ENCODE peak calls at places on chromosomes 6 and 20, in eight cellular contexts. One of them, this sample, is unnamed. For H3K27me3 and H3K36me3, the result is how much of the 10 kb centered on the place peaks cover.

GRCh38 chr6:27816906-27817305 is 95.3 kb downstream of the OR2B2 start:
- DNase-seq in neuronal stem cell: no peak
- DNase-seq in tibial artery: no peak
- DNase-seq in CD8-positive, alpha-beta T cell: no peak
- DNase-seq in brain microvascular endothelial cell: no peak
- DNase-seq in hepatocyte: no peak
- DNase-seq in neural progenitor cell: no peak
- DNase-seq in fibroblast of lung: no peak
- DNase-seq in this sample: no peak

GRCh38 chr6:154916857-154917256 is 78.3 kb upstream of the TIAM2 start:
- DNase-seq in CD8-positive, alpha-beta T cell: no peak
- DNase-seq in brain microvascular endothelial cell: no peak
- DNase-seq in tibial artery: no peak
- DNase-seq in neural progenitor cell: no peak
- DNase-seq in neuronal stem cell: no peak
- DNase-seq in fibroblast of lung: no peak
- DNase-seq in hepatocyte: no peak
- DNase-seq in this sample: no peak

GRCh38 chr6:105553174-105553573 is 150.3 kb upstream of the PREP start:
- DNase-seq in CD8-positive, alpha-beta T cell: no peak
- DNase-seq in neural progenitor cell: no peak
- DNase-seq in fibroblast of lung: no peak
- DNase-seq in tibial artery: no peak
- DNase-seq in brain microvascular endothelial cell: no peak
- DNase-seq in neuronal stem cell: no peak
- DNase-seq in hepatocyte: peak
- DNase-seq in this sample: no peak

GRCh38 chr6:28543671-28544131 is 18.0 kb downstream of the GPX5 start:
- DNase-seq in hepatocyte: peak
- DNase-seq in neural progenitor cell: peak
- DNase-seq in neuronal stem cell: peak
- DNase-seq in fibroblast of lung: peak
- DNase-seq in CD8-positive, alpha-beta T cell: no peak
- DNase-seq in brain microvascular endothelial cell: no peak
- DNase-seq in tibial artery: no peak
- DNase-seq in this sample: peak

GRCh38 chr6:143498428-143498827 is 13.1 kb downstream of the FUCA2 start:
- DNase-seq in neural progenitor cell: no peak
- DNase-seq in CD8-positive, alpha-beta T cell: no peak
- DNase-seq in brain microvascular endothelial cell: no peak
- DNase-seq in hepatocyte: no peak
- DNase-seq in fibroblast of lung: no peak
- DNase-seq in neuronal stem cell: no peak
- DNase-seq in tibial artery: no peak
- DNase-seq in this sample: no peak

GRCh38 chr6:133591330-133591729 is 297.6 kb upstream of the TCF21 start:
- DNase-seq in brain microvascular endothelial cell: no peak
- DNase-seq in fibroblast of lung: peak
- DNase-seq in hepatocyte: no peak
- DNase-seq in neuronal stem cell: no peak
- DNase-seq in tibial artery: no peak
- DNase-seq in CD8-positive, alpha-beta T cell: no peak
- DNase-seq in neural progenitor cell: no peak
- DNase-seq in this sample: no peak

GRCh38 chr6:168196881-168197635 is 118.0 kb upstream of the FRMD1 start:
- DNase-seq in neuronal stem cell: no peak
- DNase-seq in CD8-positive, alpha-beta T cell: no peak
- DNase-seq in neural progenitor cell: no peak
- DNase-seq in fibroblast of lung: no peak
- DNase-seq in hepatocyte: no peak
- DNase-seq in tibial artery: peak
- DNase-seq in brain microvascular endothelial cell: no peak
- DNase-seq in this sample: no peak

GRCh38 chr20:14234666-14235295 is 102.6 kb downstream of the FLRT3 start:
- DNase-seq in CD8-positive, alpha-beta T cell: no peak
- DNase-seq in brain microvascular endothelial cell: peak
- DNase-seq in hepatocyte: no peak
- DNase-seq in tibial artery: no peak
- DNase-seq in fibroblast of lung: peak
- DNase-seq in neural progenitor cell: no peak
- DNase-seq in neuronal stem cell: no peak
- DNase-seq in this sample: no peak

GRCh38 chr6:6323352-6323751 is 2.9 kb upstream of the F13A1 start:
- DNase-seq in hepatocyte: no peak
- DNase-seq in fibroblast of lung: no peak
- DNase-seq in CD8-positive, alpha-beta T cell: no peak
- DNase-seq in neural progenitor cell: no peak
- DNase-seq in brain microvascular endothelial cell: no peak
- DNase-seq in neuronal stem cell: no peak
- DNase-seq in tibial artery: no peak
- DNase-seq in this sample: no peak

GRCh38 chr6:47593979-47594378 is 104.4 kb upstream of the ADGRF4 start:
- DNase-seq in CD8-positive, alpha-beta T cell: no peak
- DNase-seq in hepatocyte: no peak
- DNase-seq in neural progenitor cell: no peak
- DNase-seq in fibroblast of lung: no peak
- DNase-seq in brain microvascular endothelial cell: no peak
- DNase-seq in tibial artery: no peak
- DNase-seq in neuronal stem cell: no peak
- DNase-seq in this sample: no peak

GRCh38 chr6:152055517-152055916 is 248.0 kb downstream of the ESR1 start:
- DNase-seq in brain microvascular endothelial cell: no peak
- DNase-seq in CD8-positive, alpha-beta T cell: no peak
- DNase-seq in tibial artery: no peak
- DNase-seq in neural progenitor cell: no peak
- DNase-seq in fibroblast of lung: no peak
- DNase-seq in neuronal stem cell: no peak
- DNase-seq in hepatocyte: no peak
- DNase-seq in this sample: no peak

GRCh38 chr6:40371095-40371494 is 216.1 kb downstream of the LRFN2 start:
- DNase-seq in hepatocyte: no peak
- DNase-seq in brain microvascular endothelial cell: no peak
- DNase-seq in tibial artery: no peak
- DNase-seq in neural progenitor cell: no peak
- DNase-seq in neuronal stem cell: no peak
- DNase-seq in fibroblast of lung: no peak
- DNase-seq in CD8-positive, alpha-beta T cell: no peak
- DNase-seq in this sample: no peak

GRCh38 chr20:42949865-42950264 is 239.8 kb downstream of the PTPRT start:
- DNase-seq in fibroblast of lung: no peak
- DNase-seq in neural progenitor cell: no peak
- DNase-seq in CD8-positive, alpha-beta T cell: no peak
- DNase-seq in neuronal stem cell: no peak
- DNase-seq in tibial artery: no peak
- DNase-seq in brain microvascular endothelial cell: no peak
- DNase-seq in hepatocyte: peak
- DNase-seq in this sample: peak

GRCh38 chr6:33967966-33968724 is 164.3 kb upstream of the MLN start:
- DNase-seq in CD8-positive, alpha-beta T cell: no peak
- DNase-seq in neural progenitor cell: peak
- DNase-seq in tibial artery: peak
- DNase-seq in neuronal stem cell: no peak
- DNase-seq in hepatocyte: no peak
- DNase-seq in brain microvascular endothelial cell: no peak
- DNase-seq in fibroblast of lung: no peak
- DNase-seq in this sample: peak

GRCh38 chr6:153301602-153302001 is 170.5 kb upstream of the RGS17 start:
- DNase-seq in neural progenitor cell: peak
- DNase-seq in neuronal stem cell: no peak
- DNase-seq in fibroblast of lung: no peak
- DNase-seq in hepatocyte: no peak
- DNase-seq in tibial artery: no peak
- DNase-seq in CD8-positive, alpha-beta T cell: no peak
- DNase-seq in brain microvascular endothelial cell: no peak
- DNase-seq in this sample: peak

GRCh38 chr6:160519603-160520042 is 144.5 kb downstream of the LPA start:
- DNase-seq in neuronal stem cell: no peak
- DNase-seq in brain microvascular endothelial cell: no peak
- DNase-seq in neural progenitor cell: no peak
- DNase-seq in tibial artery: no peak
- DNase-seq in CD8-positive, alpha-beta T cell: no peak
- DNase-seq in fibroblast of lung: no peak
- DNase-seq in hepatocyte: no peak
- DNase-seq in this sample: no peak

GRCh38 chr6:49541210-49541724 is 9.2 kb upstream of the C6orf141 start:
- DNase-seq in CD8-positive, alpha-beta T cell: no peak
- DNase-seq in brain microvascular endothelial cell: no peak
- DNase-seq in neural progenitor cell: no peak
- DNase-seq in neuronal stem cell: no peak
- DNase-seq in hepatocyte: peak
- DNase-seq in fibroblast of lung: peak
- DNase-seq in tibial artery: no peak
- DNase-seq in this sample: no peak

GRCh38 chr6:141677598-141678211 is 455.0 kb upstream of the GJE1 start:
- DNase-seq in tibial artery: no peak
- DNase-seq in neuronal stem cell: peak
- DNase-seq in neural progenitor cell: peak
- DNase-seq in hepatocyte: peak
- DNase-seq in fibroblast of lung: peak
- DNase-seq in CD8-positive, alpha-beta T cell: no peak
- DNase-seq in brain microvascular endothelial cell: peak
- DNase-seq in this sample: no peak

GRCh38 chr6:10963113-10963512 is 76.3 kb downstream of the SYCP2L start:
- DNase-seq in brain microvascular endothelial cell: no peak
- DNase-seq in hepatocyte: no peak
- DNase-seq in neuronal stem cell: no peak
- DNase-seq in tibial artery: no peak
- DNase-seq in neural progenitor cell: no peak
- DNase-seq in CD8-positive, alpha-beta T cell: no peak
- DNase-seq in fibroblast of lung: no peak
- DNase-seq in this sample: peak

DNA sequence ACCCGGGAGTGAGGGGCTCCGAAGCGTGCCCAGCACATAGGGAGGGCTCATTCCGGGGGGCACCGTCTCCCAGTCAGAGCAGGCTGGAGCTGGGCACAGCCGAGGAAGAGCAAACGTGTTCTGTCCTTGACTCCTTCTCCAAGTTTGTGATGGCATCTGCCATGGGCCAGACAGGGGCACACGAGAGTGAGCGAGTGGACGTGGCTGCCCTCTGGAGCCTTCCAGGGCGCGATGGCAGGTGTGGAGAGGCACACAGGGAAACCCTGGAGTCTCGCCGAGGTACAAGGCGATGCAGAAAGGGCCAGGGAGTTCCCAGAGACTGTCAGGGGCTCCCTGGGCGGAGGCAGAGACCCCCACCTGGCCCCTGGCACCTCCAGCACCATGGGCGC is 9.9 kb upstream of the GATA5 start:
- DNase-seq in hepatocyte: no peak
- DNase-seq in fibroblast of lung: no peak
- DNase-seq in neuronal stem cell: no peak
- DNase-seq in brain microvascular endothelial cell: no peak
- DNase-seq in CD8-positive, alpha-beta T cell: no peak
- DNase-seq in tibial artery: no peak
- DNase-seq in neural progenitor cell: no peak
- DNase-seq in this sample: no peak
- H3K27me3 ChIP-seq in hepatocyte: under half
- H3K27me3 ChIP-seq in fibroblast of lung: under half
- H3K27me3 ChIP-seq in neuronal stem cell: under half
- H3K27me3 ChIP-seq in brain microvascular endothelial cell: half or more
- H3K27me3 ChIP-seq in CD8-positive, alpha-beta T cell: under half
- H3K27me3 ChIP-seq in tibial artery: half or more
- H3K27me3 ChIP-seq in neural progenitor cell: half or more
- H3K27me3 ChIP-seq in this sample: under half

GRCh38 chr20:3894796-3895195 is 5.6 kb downstream of the PANK2 start:
- DNase-seq in tibial artery: no peak
- DNase-seq in brain microvascular endothelial cell: no peak
- DNase-seq in neuronal stem cell: no peak
- DNase-seq in hepatocyte: no peak
- DNase-seq in CD8-positive, alpha-beta T cell: no peak
- DNase-seq in fibroblast of lung: no peak
- DNase-seq in neural progenitor cell: no peak
- DNase-seq in this sample: no peak
- H3K4me3 ChIP-seq in tibial artery: no peak
- H3K4me3 ChIP-seq in brain microvascular endothelial cell: no peak
- H3K4me3 ChIP-seq in neuronal stem cell: no peak
- H3K4me3 ChIP-seq in hepatocyte: no peak
- H3K4me3 ChIP-seq in CD8-positive, alpha-beta T cell: no peak
- H3K4me3 ChIP-seq in fibroblast of lung: no peak
- H3K4me3 ChIP-seq in neural progenitor cell: no peak
- H3K4me3 ChIP-seq in this sample: no peak

GRCh38 chr6:43035495-43036194 is 14.2 kb downstream of the RRP36 start:
- DNase-seq in neuronal stem cell: no peak
- DNase-seq in brain microvascular endothelial cell: no peak
- DNase-seq in CD8-positive, alpha-beta T cell: no peak
- DNase-seq in fibroblast of lung: no peak
- DNase-seq in hepatocyte: peak
- DNase-seq in tibial artery: no peak
- DNase-seq in neural progenitor cell: no peak
- DNase-seq in this sample: no peak
- H3K36me3 ChIP-seq in neuronal stem cell: under half
- H3K36me3 ChIP-seq in brain microvascular endothelial cell: half or more
- H3K36me3 ChIP-seq in CD8-positive, alpha-beta T cell: under half
- H3K36me3 ChIP-seq in fibroblast of lung: under half
- H3K36me3 ChIP-seq in hepatocyte: under half
- H3K36me3 ChIP-seq in tibial artery: half or more
- H3K36me3 ChIP-seq in neural progenitor cell: under half
- H3K36me3 ChIP-seq in this sample: under half

DNA sequence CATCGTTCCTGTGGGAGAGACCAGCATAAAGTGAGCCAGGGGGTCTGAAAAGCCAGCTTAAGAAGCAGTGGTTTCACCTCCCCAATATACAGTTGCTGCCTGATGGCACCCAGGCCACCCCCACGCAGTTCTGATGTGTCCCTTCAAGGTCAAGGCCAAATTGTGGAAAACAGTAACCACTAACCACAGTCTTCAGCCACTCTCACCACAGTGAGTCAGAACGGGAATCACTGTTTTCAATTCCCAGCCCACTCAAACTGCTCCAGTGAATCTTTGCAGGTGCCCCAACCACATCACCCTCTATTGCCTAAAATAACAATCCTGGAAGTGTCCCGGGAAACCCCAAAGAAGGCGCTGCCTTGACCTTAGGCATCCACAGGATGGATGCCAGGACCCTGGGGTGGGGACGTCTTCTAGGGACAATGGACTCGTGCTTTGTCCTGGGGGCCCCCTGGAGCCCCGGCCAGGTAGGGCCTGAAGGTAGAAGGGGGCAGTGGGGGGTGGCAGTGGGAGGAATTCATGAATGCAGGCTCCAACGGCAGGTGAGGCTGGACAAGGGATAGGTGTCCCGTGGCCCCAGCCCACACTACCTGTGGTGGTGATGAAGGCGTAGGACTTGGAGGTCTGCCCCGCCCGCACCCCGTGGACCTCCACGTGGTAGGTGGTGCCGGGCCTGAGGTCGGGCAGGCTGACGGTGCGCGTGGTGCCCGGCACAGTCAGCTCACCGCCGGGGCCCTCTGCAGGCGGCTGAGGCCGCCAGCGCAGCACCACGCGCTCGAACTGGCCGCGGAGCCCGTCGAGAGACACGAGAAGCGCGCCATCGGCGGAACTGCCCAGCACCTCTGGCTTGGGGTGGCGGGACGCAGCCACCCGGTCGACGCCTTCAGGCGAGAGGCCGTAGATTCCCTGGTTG is 22.2 kb downstream of the TNXB start:
- DNase-seq in CD8-positive, alpha-beta T cell: no peak
- DNase-seq in neuronal stem cell: no peak
- DNase-seq in hepatocyte: no peak
- DNase-seq in fibroblast of lung: peak
- DNase-seq in neural progenitor cell: no peak
- DNase-seq in brain microvascular endothelial cell: peak
- DNase-seq in tibial artery: no peak
- DNase-seq in this sample: no peak
- H3K27me3 ChIP-seq in CD8-positive, alpha-beta T cell: under half
- H3K27me3 ChIP-seq in neuronal stem cell: under half
- H3K27me3 ChIP-seq in hepatocyte: under half
- H3K27me3 ChIP-seq in fibroblast of lung: under half
- H3K27me3 ChIP-seq in neural progenitor cell: under half
- H3K27me3 ChIP-seq in brain microvascular endothelial cell: half or more
- H3K27me3 ChIP-seq in tibial artery: under half
- H3K27me3 ChIP-seq in this sample: under half